ENCODE peak calls at places on chromosomes 2 and 18, in four cellular contexts. E is A549, A is kidney, M is brain microvascular endothelial cell. J is an unnamed sample.

GRCh38 chr2:163667064-163667887 is 68.5 kb downstream of the FIGN start:
- DNase-seq in E (peak), A (no peak), M (peak), J (no peak)

GRCh38 chr2:219968685-219969345 is 341.4 kb downstream of the SLC4A3 start:
- DNase-seq in E (peak), A (no peak), M (no peak), J (no peak)

GRCh38 chr2:229273384-229274338 is 2.6 kb upstream of the PID1 start:
- DNase-seq in E (peak), A (no peak), M (peak), J (peak)

GRCh38 chr18:46917808-46918600 is 602 bp downstream of the KATNAL2 start:
- DNase-seq in E (peak), A (no peak), M (peak), J (no peak)

GRCh38 chr2:67311536-67311935 is 85.6 kb upstream of the ETAA1 start:
- DNase-seq in E (no peak), A (no peak), M (peak), J (no peak)

GRCh38 chr2:54429811-54430600 is 26.1 kb upstream of the SPTBN1 start:
- DNase-seq in E (peak), A (no peak), M (no peak), J (no peak)

GRCh38 chr2:71215447-71215846 is 11.5 kb downstream of the PAIP2B start:
- DNase-seq in E (no peak), A (no peak), M (no peak), J (no peak)

GRCh38 chr2:18849841-18850578 is 260.6 kb upstream of the NT5C1B start:
- DNase-seq in E (no peak), A (no peak), M (no peak), J (no peak)

GRCh38 chr2:162071016-162071415 is 3.0 kb downstream of the DPP4 start:
- DNase-seq in E (no peak), A (no peak), M (no peak), J (no peak)

GRCh38 chr2:239854596-239854995 is 170.5 kb downstream of the NDUFA10 start:
- DNase-seq in E (no peak), A (no peak), M (no peak), J (no peak)

GRCh38 chr2:48560546-48561209 is 30.7 kb downstream of the STON1 start:
- DNase-seq in E (no peak), A (no peak), M (no peak), J (no peak)

GRCh38 chr2:57906152-57906732 is 140.4 kb upstream of the VRK2 start:
- DNase-seq in E (peak), A (no peak), M (peak), J (no peak)

GRCh38 chr2:127411609-127412370 is 6.4 kb upstream of the PROC start:
- DNase-seq in E (peak), A (no peak), M (no peak), J (no peak)

GRCh38 chr2:11123856-11124759 is 31.2 kb upstream of the SLC66A3 start:
- DNase-seq in E (peak), A (no peak), M (peak), J (peak)

GRCh38 chr2:148907085-148907785 is 32.2 kb downstream of the KIF5C start:
- DNase-seq in E (no peak), A (no peak), M (no peak), J (no peak)

GRCh38 chr2:231662028-231662810 is 46.1 kb upstream of the PTMA start:
- DNase-seq in E (peak), A (peak), M (peak), J (peak)

GRCh38 chr2:107712857-107713256 is 113.8 kb upstream of the RGPD4 start:
- DNase-seq in E (no peak), A (no peak), M (no peak), J (no peak)

GRCh38 chr2:167753142-167753541 is 494.3 kb downstream of the STK39 start:
- DNase-seq in E (no peak), A (no peak), M (no peak), J (no peak)

GRCh38 chr2:162221064-162221463 is 22.2 kb downstream of the FAP start:
- DNase-seq in E (peak), A (peak), M (peak), J (peak)

GRCh38 chr2:71831208-71831577 is 316.5 kb downstream of the CYP26B1 start:
- DNase-seq in E (peak), A (no peak), M (peak), J (no peak)

GRCh38 chr18:48663931-48664847 is 125.4 kb downstream of the CTIF start:
- DNase-seq in E (peak), A (no peak), M (no peak), J (peak)

GRCh38 chr2:10659898-10660568 is 29.7 kb downstream of the NOL10 start:
- DNase-seq in E (peak), A (no peak), M (peak), J (no peak)

GRCh38 chr18:38526922-38527321 is 961.3 kb upstream of the CELF4 start:
- DNase-seq in E (no peak), A (no peak), M (no peak), J (no peak)

GRCh38 chr2:139439100-139439499 is 658.9 kb upstream of the NXPH2 start:
- DNase-seq in E (no peak), A (no peak), M (no peak), J (no peak)

GRCh38 chr18:36635414-36636096 is 193.2 kb downstream of the TPGS2 start:
- DNase-seq in E (no peak), A (no peak), M (no peak), J (no peak)

GRCh38 chr2:226155476-226155875 is 644.1 kb downstream of the IRS1 start:
- DNase-seq in E (peak), A (no peak), M (no peak), J (no peak)

GRCh38 chr2:42133771-42134195 is 35.4 kb upstream of the EML4 start:
- DNase-seq in E (no peak), A (no peak), M (no peak), J (no peak)

GRCh38 chr2:166017208-166017607 is 63.6 kb upstream of the TTC21B start:
- DNase-seq in E (peak), A (no peak), M (no peak), J (no peak)

GRCh38 chr18:36849288-36850011 is 20.5 kb downstream of the KIAA1328 start:
- DNase-seq in E (no peak), A (no peak), M (peak), J (no peak)

GRCh38 chr2:140597836-140598235 is 1533.0 kb downstream of the LRP1B start:
- DNase-seq in E (peak), A (no peak), M (no peak), J (no peak)

GRCh38 chr2:158128168-158128973 is 26.7 kb downstream of the UPP2 start:
- DNase-seq in E (peak), A (no peak), M (no peak), J (no peak)

GRCh38 chr18:23994361-23994902 is 20.1 kb upstream of the TTC39C start:
- DNase-seq in E (peak), A (peak), M (peak), J (peak)

GRCh38 chr18:76558881-76559667 is 64.0 kb upstream of the ZNF516 start:
- DNase-seq in E (no peak), A (no peak), M (no peak), J (no peak)

GRCh38 chr2:230075988-230076631 is 7.4 kb upstream of the SLC16A14 start:
- DNase-seq in E (no peak), A (no peak), M (no peak), J (no peak)

GRCh38 chr2:228447266-228447915 is 265.9 kb upstream of the SPHKAP start:
- DNase-seq in E (no peak), A (no peak), M (no peak), J (no peak)

GRCh38 chr2:230981704-230982103 is 14.2 kb upstream of the SPATA3 start:
- DNase-seq in E (no peak), A (no peak), M (no peak), J (no peak)

GRCh38 chr18:23504720-23505119 is 1.4 kb downstream of the RMC1 start:
- DNase-seq in E (no peak), A (no peak), M (no peak), J (no peak)

GRCh38 chr18:69898241-69898861 is 49.3 kb downstream of the CD226 start:
- DNase-seq in E (no peak), A (no peak), M (no peak), J (no peak)

DNA sequence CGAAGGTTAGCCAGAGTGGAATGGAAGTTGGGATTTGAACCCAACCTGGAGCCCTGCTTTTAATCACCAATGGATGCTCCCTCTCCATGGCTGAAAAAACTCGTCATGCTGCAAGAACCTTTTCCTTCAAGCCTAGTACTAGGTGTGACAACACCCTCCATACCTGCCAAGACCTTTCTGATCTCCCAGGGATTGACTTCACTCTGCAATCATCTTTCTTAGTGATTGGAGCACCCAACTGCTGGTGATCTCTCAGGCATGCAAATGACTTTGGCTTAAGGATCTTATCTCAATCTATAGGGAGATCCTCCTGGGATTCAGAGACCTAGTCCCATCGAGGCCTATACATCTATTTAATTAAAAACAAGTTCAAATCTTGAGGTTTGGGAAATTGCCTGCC is 23.5 kb upstream of the ITGB6 start:
- DNase-seq in E (no peak), A (no peak), M (no peak), J (no peak)
- TF ChIP-seq CTCF in E (no peak), A (no peak), M (no peak), J (no peak)

GRCh38 chr18:31042068-31042390 is 513 bp downstream of the DSC3 start:
- DNase-seq in E (no peak), A (no peak), M (no peak), J (no peak)
- H3K4me3 ChIP-seq in E (peak), A (no peak), M (peak), J (peak)

DNA sequence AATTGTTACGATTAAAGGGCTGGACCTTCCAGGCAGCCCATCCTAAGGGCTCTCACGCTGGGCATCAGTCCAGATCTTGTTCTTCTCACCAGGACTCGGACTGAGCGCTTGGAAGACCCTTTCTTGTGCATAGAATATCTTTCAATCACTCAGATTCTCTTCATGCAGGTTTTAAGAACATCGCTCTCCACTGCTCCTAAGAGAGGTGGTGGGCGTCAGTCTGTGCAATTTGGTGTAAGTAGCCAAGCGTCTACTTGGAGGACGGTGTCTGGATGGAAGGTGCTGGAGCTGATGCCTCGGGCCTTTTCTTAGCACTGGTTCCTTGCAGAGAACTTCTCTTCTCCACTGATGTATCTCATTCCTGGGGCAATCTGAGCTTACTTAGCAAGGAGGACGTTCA is 68.7 kb downstream of the ASB1 start:
- DNase-seq in E (no peak), A (no peak), M (no peak), J (no peak)
- TF ChIP-seq CTCF in E (no peak), A (no peak), M (no peak), J (no peak)

GRCh38 chr2:72915076-72915906 is 2.0 kb upstream of the EMX1 start:
- DNase-seq in E (no peak), A (no peak), M (no peak), J (no peak)
- H3K4me3 ChIP-seq in E (peak), A (peak), M (no peak), J (peak)

DNA sequence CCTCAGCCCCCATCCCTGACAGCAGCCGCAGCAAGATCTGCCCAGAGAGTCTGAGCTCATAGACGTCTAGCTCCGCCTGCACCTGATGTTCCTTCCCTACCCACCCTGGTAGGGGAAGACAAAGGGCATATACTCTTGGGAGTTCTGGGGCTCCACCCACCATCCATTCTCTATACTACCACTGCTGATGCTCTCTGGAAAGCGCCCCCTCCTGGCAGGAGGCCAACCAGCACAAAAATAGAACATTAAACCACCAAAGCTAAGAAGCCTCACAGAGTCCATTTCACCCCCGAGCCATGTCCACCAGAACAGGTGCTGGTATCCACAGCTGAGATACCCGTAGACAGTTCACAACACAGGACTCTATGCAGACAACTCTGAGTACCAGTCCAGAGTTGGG is 662.6 kb upstream of the FAM98A start:
- DNase-seq in E (no peak), A (no peak), M (no peak), J (no peak)
- TF ChIP-seq CTCF in E (no peak), A (no peak), M (no peak), J (no peak)

DNA sequence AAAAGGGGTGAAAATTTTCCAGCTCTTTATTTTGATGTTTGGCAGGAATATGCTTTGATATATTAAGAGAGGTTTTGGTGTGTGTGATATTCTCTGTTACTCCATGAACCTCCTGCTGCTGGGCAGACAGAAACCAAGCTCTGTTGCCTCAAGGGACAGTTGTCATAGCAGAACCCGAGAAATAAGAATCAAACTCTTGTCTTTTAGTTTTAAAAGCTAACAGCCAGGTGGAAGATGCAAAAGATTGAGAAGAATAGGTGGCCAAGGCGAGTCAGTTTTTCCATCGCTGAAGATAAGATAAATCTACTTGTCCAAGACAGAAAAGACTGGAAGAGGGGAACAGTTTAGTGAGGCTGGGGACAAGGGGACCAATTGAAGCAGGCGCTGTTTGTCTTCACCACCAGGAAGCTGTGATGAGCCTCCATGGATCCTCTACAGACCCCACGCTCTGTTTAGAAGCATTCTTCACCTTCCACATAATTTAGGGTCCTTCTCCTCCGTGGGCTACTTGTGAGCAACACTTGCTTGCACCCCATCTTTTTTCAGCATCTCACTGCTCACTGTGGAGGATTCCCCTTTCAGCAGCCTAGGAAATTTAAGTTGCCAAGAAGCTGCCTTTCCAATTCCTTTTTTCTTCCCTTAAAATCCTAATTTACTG is 23.9 kb downstream of the PMAIP1 start:
- DNase-seq in E (no peak), A (no peak), M (no peak), J (no peak)
- H3K4me3 ChIP-seq in E (no peak), A (no peak), M (no peak), J (no peak)

GRCh38 chr2:118061135-118061955 is 26.9 kb upstream of the INSIG2 start:
- DNase-seq in E (peak), A (no peak), M (peak), J (no peak)
- TF ChIP-seq CTCF in E (peak), A (no peak), M (peak), J (peak)

DNA sequence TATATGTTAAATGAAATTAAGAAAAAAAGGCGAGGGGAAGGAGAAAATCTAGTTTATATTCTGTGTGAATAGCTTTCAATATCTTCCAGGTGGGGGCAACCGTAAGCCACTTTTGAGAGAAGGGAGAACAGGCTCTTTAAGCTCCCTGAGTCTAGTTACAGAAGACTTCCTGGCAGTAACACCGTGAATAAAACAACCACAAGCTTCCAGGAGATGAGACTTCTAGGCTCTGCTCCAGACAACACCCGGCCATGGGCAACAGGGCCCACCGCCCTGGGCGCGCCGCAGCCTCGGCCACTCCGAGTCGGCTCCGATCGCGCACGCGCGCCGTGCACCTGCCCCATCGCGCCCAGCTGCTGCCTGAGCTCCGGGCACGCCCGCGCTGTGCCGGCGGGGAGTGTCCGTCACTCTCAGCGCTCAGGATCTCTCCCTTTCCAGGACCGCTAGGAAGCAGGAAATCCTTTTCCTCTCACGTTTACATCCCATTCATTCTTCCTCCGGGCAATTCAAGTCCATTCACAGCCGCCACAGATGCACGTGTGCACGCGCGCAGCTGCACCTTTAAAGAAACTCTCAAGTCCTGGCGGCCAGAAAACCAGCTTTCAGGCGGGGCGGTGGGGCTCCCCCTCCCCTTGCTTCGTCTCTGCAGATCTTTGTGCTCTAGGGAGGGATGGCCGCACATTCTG is 19.4 kb upstream of the PAX3 start:
- DNase-seq in E (peak), A (peak), M (peak), J (no peak)
- H3K4me3 ChIP-seq in E (peak), A (peak), M (peak), J (peak)